ENCODE peak calls at places on chromosomes 11 and 22, in six cellular contexts. K, Y, A, X, L and Q are unnamed samples.

GRCh38 chr11:93936416-93936815 is 84.7 kb upstream of the HEPHL1 start:
- DNase-seq in K (no peak), Y (no peak), A (no peak), X (no peak), L (no peak), Q (no peak)

GRCh38 chr11:133823211-133823610 is 22.1 kb downstream of the SPATA19 start:
- DNase-seq in K (no peak), Y (no peak), A (no peak), X (no peak), L (no peak), Q (no peak)

GRCh38 chr11:66056541-66056940 is 4.4 kb downstream of the SF3B2 start:
- DNase-seq in K (no peak), Y (no peak), A (no peak), X (no peak), L (no peak), Q (no peak)

GRCh38 chr22:49856343-49856742 is 2.7 kb downstream of the ZBED4 start:
- DNase-seq in K (no peak), Y (no peak), A (no peak), X (no peak), L (no peak), Q (no peak)

GRCh38 chr11:68206211-68206610 is 6.9 kb downstream of the KMT5B start:
- DNase-seq in K (no peak), Y (peak), A (peak), X (no peak), L (peak), Q (peak)

GRCh38 chr11:32023370-32023964 is 67.4 kb upstream of the RCN1 start:
- DNase-seq in K (no peak), Y (no peak), A (no peak), X (no peak), L (no peak), Q (no peak)

GRCh38 chr11:61392991-61393595 is 706 bp downstream of the TMEM216 start:
- DNase-seq in K (no peak), Y (no peak), A (no peak), X (no peak), L (peak), Q (peak)

GRCh38 chr11:108654994-108655631 is 9.8 kb upstream of the DDX10 start:
- DNase-seq in K (no peak), Y (peak), A (peak), X (peak), L (peak), Q (peak)

GRCh38 chr11:71191201-71191600 is 61.2 kb downstream of the SHANK2 start:
- DNase-seq in K (no peak), Y (no peak), A (no peak), X (no peak), L (no peak), Q (no peak)

GRCh38 chr11:46918778-46919513 is 596 bp upstream of the LRP4 start:
- DNase-seq in K (no peak), Y (no peak), A (no peak), X (peak), L (no peak), Q (no peak)